ENCODE peak calls at places on chromosome 19, in four cellular contexts. C is lung, D is tibial artery, U is A549. I is an unnamed sample.

GRCh38 chr19:6587998-6588507 is 2.9 kb downstream of the CD70 start:
- DNase-seq in C (no peak), D (no peak), U (no peak), I (peak)

GRCh38 chr19:2072757-2073551 is 21.9 kb upstream of the MKNK2 start:
- DNase-seq in C (no peak), D (no peak), U (no peak), I (no peak)

GRCh38 chr19:43624933-43625332 is 5.5 kb upstream of the ZNF428 start:
- DNase-seq in C (peak), D (no peak), U (no peak), I (peak)

GRCh38 chr19:21694171-21694906 is 73.0 kb downstream of the ZNF100 start:
- DNase-seq in C (no peak), D (no peak), U (no peak), I (no peak)

GRCh38 chr19:48487944-48488343 is 18.8 kb downstream of the CYTH2 start:
- DNase-seq in C (peak), D (peak), U (peak), I (no peak)

GRCh38 chr19:38684078-38684861 is 36.8 kb downstream of the ACTN4 start:
- DNase-seq in C (peak), D (peak), U (peak), I (peak)

GRCh38 chr19:4380254-4380727 is 20.1 kb downstream of the SH3GL1 start:
- DNase-seq in C (no peak), D (peak), U (no peak), I (peak)

GRCh38 chr19:53942001-53942786 is 20.5 kb upstream of the CACNG8 start:
- DNase-seq in C (no peak), D (no peak), U (no peak), I (peak)

GRCh38 chr19:40604647-40605200 is 3.6 kb downstream of the LTBP4 start:
- DNase-seq in C (no peak), D (peak), U (no peak), I (peak)

GRCh38 chr19:8459520-8460260 is 14.9 kb downstream of the HNRNPM start:
- DNase-seq in C (no peak), D (no peak), U (peak), I (no peak)

GRCh38 chr19:28701491-28701890 is 511.5 kb downstream of the UQCRFS1 start:
- DNase-seq in C (no peak), D (no peak), U (no peak), I (no peak)

GRCh38 chr19:18340990-18341868 is 831 bp downstream of the PGPEP1 start:
- DNase-seq in C (peak), D (peak), U (no peak), I (peak)

GRCh38 chr19:40650749-40651305 is 39.6 kb downstream of the NUMBL start:
- DNase-seq in C (no peak), D (peak), U (no peak), I (no peak)

GRCh38 chr19:29682236-29682895 is 17.1 kb downstream of the PLEKHF1 start:
- DNase-seq in C (no peak), D (no peak), U (no peak), I (no peak)

GRCh38 chr19:48836089-48837017 is at the start of gene HSD17B14:
- DNase-seq in C (no peak), D (peak), U (no peak), I (peak)

DNA sequence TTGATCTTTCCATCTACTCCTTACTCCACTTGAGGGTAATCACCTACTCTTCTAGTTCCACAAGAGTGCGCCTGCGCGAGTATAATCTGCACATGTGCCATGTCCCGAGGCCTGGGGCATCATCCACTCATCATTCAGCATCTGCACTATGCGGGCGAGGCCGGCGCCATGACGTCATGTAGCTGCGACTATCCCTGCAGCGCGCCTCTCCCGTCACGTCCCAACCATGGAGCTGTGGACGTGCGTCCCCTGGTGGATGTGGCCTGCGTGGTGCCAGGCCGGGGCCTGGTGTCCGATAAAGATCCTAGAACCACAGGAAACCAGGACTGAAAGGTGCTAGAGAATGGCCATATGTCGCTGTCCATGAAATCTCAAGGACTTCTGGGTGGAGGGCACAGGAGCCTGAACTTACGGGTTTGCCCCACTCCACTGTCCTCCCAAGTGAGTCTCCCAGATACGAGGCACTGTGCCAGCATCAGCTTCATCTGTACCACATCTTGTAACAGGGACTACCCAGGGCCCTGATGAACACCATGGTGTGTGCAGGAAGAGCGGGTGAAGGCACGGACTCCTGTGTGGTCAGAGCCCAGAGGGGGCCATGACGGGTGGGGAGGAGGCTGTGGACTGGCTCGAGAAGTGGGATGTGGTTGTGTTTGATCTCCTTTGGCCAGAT is 2.7 kb upstream of the KLK2 start:
- DNase-seq in C (no peak), D (no peak), U (peak), I (peak)
- TF ChIP-seq CTCF in C (no peak), D (no peak), U (peak), I (no peak)

DNA sequence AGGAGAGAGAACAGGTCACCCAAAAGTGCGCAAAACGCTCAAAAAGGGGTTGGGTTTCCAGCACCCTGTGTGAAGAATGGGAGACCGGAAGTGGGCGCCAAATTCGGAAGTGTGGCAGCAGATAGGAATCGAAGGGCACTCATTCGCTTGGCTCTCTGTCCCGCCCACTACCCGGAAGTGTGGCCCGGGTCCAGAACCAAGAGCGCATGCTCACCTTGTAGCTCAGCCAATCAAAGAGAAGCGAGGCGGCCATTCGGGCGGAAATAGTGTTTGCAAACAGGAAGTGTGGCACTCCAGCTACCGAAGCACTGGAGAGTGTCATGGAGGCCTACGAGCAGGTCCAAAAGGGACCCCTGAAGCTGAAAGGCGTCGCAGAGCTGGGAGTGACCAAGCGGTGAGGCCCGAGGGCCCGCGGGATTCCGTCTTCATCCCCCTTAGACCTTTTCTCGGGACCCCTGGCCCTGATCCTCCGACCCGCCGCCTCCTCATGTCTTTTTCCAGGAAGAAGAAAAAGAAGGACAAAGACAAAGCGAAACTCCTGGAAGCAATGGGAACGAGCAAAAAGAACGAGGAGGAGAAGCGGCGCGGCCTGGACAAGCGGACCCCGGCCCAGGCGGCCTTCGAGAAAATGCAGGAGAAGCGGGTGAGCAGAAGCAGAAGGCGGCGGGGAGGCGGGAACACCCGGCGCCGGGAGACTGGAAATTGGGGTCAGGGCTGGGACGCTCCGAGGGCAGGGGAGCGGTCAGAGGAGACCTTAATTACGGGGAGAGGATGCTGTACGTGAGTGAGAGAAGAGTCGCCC is at the start of gene FAM32A:
- DNase-seq in C (peak), D (peak), U (peak), I (peak)
- TF ChIP-seq CTCF in C (no peak), D (peak), U (peak), I (peak)

GRCh38 chr19:19663292-19664120 is at the start of gene ATP13A1:
- DNase-seq in C (peak), D (peak), U (peak), I (peak)
- TF ChIP-seq CTCF in C (no peak), D (no peak), U (peak), I (no peak)

GRCh38 chr19:12793290-12794195 is 2.3 kb downstream of the JUNB start:
- DNase-seq in C (peak), D (peak), U (peak), I (peak)
- TF ChIP-seq CTCF in C (no peak), D (peak), U (no peak), I (no peak)

DNA sequence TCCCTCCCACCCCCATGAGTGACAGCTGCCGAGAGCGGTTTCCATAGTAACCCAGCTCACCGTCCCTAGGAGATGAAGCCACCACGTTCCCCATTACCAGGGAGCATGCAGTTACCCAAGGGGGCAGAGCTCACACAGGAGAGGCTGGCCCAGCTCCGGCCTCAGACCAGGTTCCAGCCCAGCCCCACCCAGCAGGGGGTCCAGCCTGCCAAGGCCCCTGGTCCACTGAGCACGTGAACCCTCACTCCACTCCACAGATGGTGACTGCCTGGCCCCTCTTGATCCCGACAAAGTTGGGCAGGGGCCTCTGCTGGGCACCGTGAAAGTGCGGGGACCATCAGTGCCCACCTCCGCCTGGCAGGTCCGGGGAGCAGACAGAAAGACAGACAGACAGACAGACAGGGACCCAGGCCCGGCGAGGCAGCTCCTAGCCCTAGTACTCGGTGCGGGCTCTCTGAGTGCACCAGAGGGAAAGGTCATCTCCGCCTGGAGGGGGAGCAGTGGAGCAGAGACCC is 50.7 kb downstream of the CELF5 start:
- DNase-seq in C (no peak), D (no peak), U (peak), I (peak)
- TF ChIP-seq CTCF in C (no peak), D (no peak), U (no peak), I (no peak)

GRCh38 chr19:32318884-32319520 is 26.4 kb upstream of the ZNF507 start:
- DNase-seq in C (no peak), D (no peak), U (peak), I (peak)

GRCh38 chr19:32330149-32330548 is 15.3 kb upstream of the ZNF507 start:
- DNase-seq in C (no peak), D (no peak), U (no peak), I (no peak)

GRCh38 chr19:32322541-32322940 is 22.9 kb upstream of the ZNF507 start:
- DNase-seq in C (no peak), D (no peak), U (no peak), I (no peak)

GRCh38 chr19:32324631-32325215 is 20.7 kb upstream of the ZNF507 start:
- DNase-seq in C (no peak), D (no peak), U (no peak), I (no peak)
- TF ChIP-seq CTCF in C (no peak), D (no peak), U (peak), I (no peak)

GRCh38 chr19:16252459-16253205 is 54.9 kb downstream of the AP1M1 start:
- DNase-seq in C (no peak), D (no peak), U (no peak), I (no peak)
- TF ChIP-seq CTCF in C (no peak), D (no peak), U (no peak), I (no peak)

DNA sequence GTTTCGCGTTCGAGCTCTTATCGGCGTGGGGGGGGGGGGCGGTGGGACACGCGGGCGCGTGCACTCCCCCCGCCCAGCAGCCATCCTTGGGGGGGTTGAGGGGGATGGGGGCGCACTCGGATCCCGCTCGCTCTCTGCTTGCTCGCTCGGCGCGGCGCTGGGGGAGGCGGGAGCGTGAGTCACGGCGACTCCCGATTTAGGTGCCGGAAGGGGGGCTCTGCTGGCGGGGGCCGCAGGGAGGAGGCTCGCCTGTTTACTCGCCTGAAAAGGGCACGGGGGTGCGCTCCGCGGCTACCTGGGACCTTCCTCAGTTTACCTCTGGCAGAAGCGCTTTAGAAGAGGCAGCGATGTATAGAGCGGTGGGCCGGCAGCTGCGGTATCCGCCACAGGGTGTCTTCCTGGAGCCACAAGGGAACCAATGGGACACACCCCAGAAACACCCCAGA is 1.1 kb upstream of the PDE4A start:
- DNase-seq in C (no peak), D (no peak), U (no peak), I (peak)
- TF ChIP-seq CTCF in C (no peak), D (no peak), U (no peak), I (no peak)

I was measured in activated CD8-positive, alpha-beta T cell treated with anti-CD3 and anti-CD28 coated beads for 36 hours.